ENCODE peak calls at places on chromosome 2, in eight cellular contexts. Q, G, D, S, U, P, Y and Z are unnamed samples.

GRCh38 chr2:240392948-240393830 is 42.3 kb upstream of the GPC1 start:
- DNase-seq in Q (no peak), G (no peak), D (no peak), S (no peak), U (no peak), P (no peak), Y (no peak), Z (no peak)

GRCh38 chr2:68448671-68449394 is 18.3 kb downstream of the FBXO48 start:
- DNase-seq in Q (no peak), G (no peak), D (no peak), S (no peak), U (peak; percentile 15), P (no peak), Y (no peak), Z (no peak)

GRCh38 chr2:88472811-88473210 is 20.3 kb upstream of the FOXI3 start:
- DNase-seq in Q (no peak), G (no peak), D (no peak), S (no peak), U (no peak), P (no peak), Y (no peak), Z (no peak)

GRCh38 chr2:121696410-121696930 is 40.2 kb downstream of the NIFK start:
- DNase-seq in Q (no peak), G (no peak), D (no peak), S (peak; percentile 43), U (no peak), P (no peak), Y (no peak), Z (no peak)

GRCh38 chr2:214465386-214466146 is 54.7 kb downstream of the VWC2L start:
- DNase-seq in Q (peak; percentile 68), G (no peak), D (peak; percentile 7), S (peak; percentile 19), U (no peak), P (peak; percentile 35), Y (peak; percentile 5), Z (no peak)

GRCh38 chr2:80303006-80303741 is 1.4 kb downstream of the LRRTM1 start:
- DNase-seq in Q (no peak), G (no peak), D (no peak), S (peak; percentile 67), U (no peak), P (no peak), Y (no peak), Z (no peak)

GRCh38 chr2:152415231-152415642 is 80.3 kb downstream of the FMNL2 start:
- DNase-seq in Q (peak; percentile 56), G (no peak), D (peak; percentile 74), S (no peak), U (no peak), P (no peak), Y (no peak), Z (no peak)

GRCh38 chr2:595831-596592 is 81.2 kb downstream of the TMEM18 start:
- DNase-seq in Q (no peak), G (no peak), D (no peak), S (no peak), U (no peak), P (no peak), Y (no peak), Z (no peak)

GRCh38 chr2:150486539-150487484 is 655 bp downstream of the RND3 start:
- DNase-seq in Q (peak; percentile 73), G (no peak), D (no peak), S (peak; percentile 30), U (no peak), P (peak; percentile 65), Y (peak; percentile 63), Z (no peak)

GRCh38 chr2:82539222-82539621 is 1919.9 kb downstream of the SUCLG1 start:
- DNase-seq in Q (no peak), G (no peak), D (no peak), S (no peak), U (no peak), P (no peak), Y (no peak), Z (no peak)

GRCh38 chr2:153059338-153060052 is 341.1 kb downstream of the ARL6IP6 start:
- DNase-seq in Q (peak; percentile 92), G (no peak), D (peak; percentile 6), S (peak; percentile 78), U (no peak), P (no peak), Y (no peak), Z (no peak)

GRCh38 chr2:226427538-226428307 is 371.9 kb downstream of the IRS1 start:
- DNase-seq in Q (peak; percentile 88), G (no peak), D (peak; percentile 81), S (no peak), U (no peak), P (peak; percentile 80), Y (peak; percentile 73), Z (no peak)

GRCh38 chr2:148132400-148132799 is 111.5 kb downstream of the MBD5 start:
- DNase-seq in Q (peak; percentile 44), G (no peak), D (peak; percentile 71), S (no peak), U (no peak), P (peak; percentile 51), Y (peak; percentile 47), Z (no peak)

GRCh38 chr2:105929506-105929905 is 184.8 kb downstream of the NCK2 start:
- DNase-seq in Q (no peak), G (no peak), D (peak; percentile 53), S (no peak), U (peak; percentile 54), P (peak; percentile 58), Y (peak; percentile 58), Z (no peak)

GRCh38 chr2:235399895-235400294 is 93.9 kb upstream of the AGAP1 start:
- DNase-seq in Q (no peak), G (no peak), D (no peak), S (peak; percentile 44), U (no peak), P (no peak), Y (no peak), Z (no peak)

GRCh38 chr2:228426502-228427216 is 245.2 kb upstream of the SPHKAP start:
- DNase-seq in Q (no peak), G (no peak), D (no peak), S (no peak), U (no peak), P (no peak), Y (no peak), Z (no peak)

GRCh38 chr2:42917374-42918017 is 125.1 kb upstream of the HAAO start:
- DNase-seq in Q (peak; percentile 89), G (peak; percentile 36), D (peak; percentile 95), S (no peak), U (no peak), P (peak; percentile 95), Y (peak; percentile 95), Z (no peak)

GRCh38 chr2:206556357-206556949 is 85.8 kb upstream of the FAM237A start:
- DNase-seq in Q (peak; percentile 57), G (peak; percentile 65), D (peak; percentile 68), S (peak; percentile 72), U (no peak), P (peak; percentile 63), Y (peak; percentile 64), Z (no peak)

DNA sequence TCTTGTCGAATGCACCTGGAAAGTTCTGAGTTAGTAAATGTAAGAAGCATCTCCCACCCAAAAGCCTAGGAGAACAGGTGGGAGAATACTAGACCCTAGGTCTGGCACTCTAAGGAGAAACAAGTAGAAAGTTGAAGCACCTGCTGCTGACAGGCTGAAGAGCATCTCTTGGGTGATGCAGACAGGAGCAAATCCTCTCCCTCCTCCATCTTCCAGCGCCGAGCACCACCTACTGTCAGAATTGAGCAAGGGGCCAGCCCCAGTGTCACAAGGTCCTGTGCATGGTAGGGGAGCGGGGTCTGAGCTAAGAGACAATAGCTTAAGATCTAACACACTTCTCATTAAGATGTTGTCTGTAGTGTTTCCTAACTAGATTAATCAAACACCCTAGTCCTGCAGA is 52.9 kb downstream of the HK2 start:
- DNase-seq in Q (no peak), G (peak; percentile 20), D (no peak), S (no peak), U (no peak), P (no peak), Y (no peak), Z (no peak)
- TF ChIP-seq CTCF in Q (no peak), G (no peak), D (peak; percentile 3), S (peak; percentile 23), U (no peak), P (peak; percentile 14), Y (no peak), Z (no peak)

GRCh38 chr2:162318280-162319222 is at the start of gene IFIH1:
- DNase-seq in Q (peak; percentile 94), G (peak; percentile 94), D (peak; percentile 90), S (peak; percentile 89), U (peak; percentile 72), P (peak; percentile 92), Y (peak; percentile 90), Z (peak; percentile 58)
- TF ChIP-seq CTCF in Q (peak; percentile 18), G (peak; percentile 24), D (peak; percentile 42), S (peak; percentile 31), U (no peak), P (peak; percentile 59), Y (peak; percentile 37), Z (no peak)

GRCh38 chr2:241987726-241988125 is 118.2 kb downstream of the RTP5 start:
- DNase-seq in Q (no peak), G (no peak), D (no peak), S (no peak), U (no peak), P (no peak), Y (no peak), Z (no peak)
- TF ChIP-seq CTCF in Q (no peak), G (no peak), D (no peak), S (no peak), U (no peak), P (no peak), Y (no peak), Z (no peak)

GRCh38 chr2:166862582-166863132 is 25.6 kb upstream of the XIRP2 start:
- DNase-seq in Q (no peak), G (no peak), D (no peak), S (no peak), U (no peak), P (no peak), Y (no peak), Z (no peak)
- TF ChIP-seq CTCF in Q (no peak), G (no peak), D (no peak), S (no peak), U (no peak), P (no peak), Y (no peak), Z (no peak)

DNA sequence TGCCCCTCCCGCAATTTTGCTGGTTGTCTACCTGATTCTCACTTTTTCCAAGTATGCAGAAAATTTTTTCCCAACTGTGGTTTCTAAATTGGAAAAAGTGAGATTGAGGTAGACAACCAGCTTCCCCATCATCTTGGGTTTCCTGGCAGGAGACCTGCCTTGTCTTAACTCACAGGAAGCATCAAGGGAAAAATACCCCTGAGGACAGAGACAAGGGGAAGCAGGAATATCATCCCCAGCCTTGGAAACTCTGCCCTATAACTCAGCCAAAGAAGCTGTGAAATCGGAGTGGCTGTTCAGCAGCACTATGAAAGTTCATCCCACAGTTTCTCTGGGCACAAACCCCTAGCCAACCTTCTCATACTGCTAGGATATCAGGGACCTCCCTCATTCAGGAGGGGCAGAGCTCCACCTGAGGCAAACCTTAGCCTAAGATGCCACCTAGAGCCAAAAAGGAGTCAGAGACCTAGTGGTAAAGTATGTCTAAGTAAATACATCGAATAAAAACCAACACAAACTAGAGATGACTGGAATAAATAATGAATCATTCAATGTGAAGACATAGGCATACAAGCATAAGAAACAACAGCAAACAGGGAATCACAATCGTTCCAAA is 68.2 kb downstream of the ZSWIM2 start:
- DNase-seq in Q (peak; percentile 50), G (peak; percentile 43), D (peak; percentile 54), S (peak; percentile 88), U (no peak), P (peak; percentile 40), Y (peak; percentile 37), Z (no peak)
- TF ChIP-seq CTCF in Q (peak; percentile 12), G (peak; percentile 22), D (peak; percentile 22), S (peak; percentile 94), U (no peak), P (peak; percentile 20), Y (peak; percentile 8), Z (no peak)

GRCh38 chr2:241673797-241674725 is 12.6 kb downstream of the DTYMK start:
- DNase-seq in Q (no peak), G (no peak), D (no peak), S (peak; percentile 80), U (no peak), P (no peak), Y (peak; percentile 29), Z (no peak)
- TF ChIP-seq CTCF in Q (no peak), G (no peak), D (no peak), S (peak; percentile 28), U (no peak), P (no peak), Y (no peak), Z (no peak)